ENCODE peak calls at places on chromosomes 12 and 14, in five cellular contexts. V is HEK293T, M is H1, K is GM12878, S is HepG2. G is an unnamed sample.

GRCh38 chr14:91357731-91358319 is 59.8 kb downstream of the CCDC88C start:
- DNase-seq in V (no peak), M (no peak), K (no peak), S (no peak), G (no peak)

GRCh38 chr12:104605685-104606084 is 148.9 kb downstream of the CHST11 start:
- DNase-seq in V (no peak), M (no peak), K (no peak), S (no peak), G (no peak)

GRCh38 chr14:101503431-101504095 is 57.7 kb upstream of the DIO3 start:
- DNase-seq in V (no peak), M (no peak), K (no peak), S (no peak), G (no peak)

GRCh38 chr14:58572092-58572853 is 65.5 kb upstream of the DACT1 start:
- DNase-seq in V (no peak), M (no peak), K (no peak), S (peak), G (no peak)

GRCh38 chr12:10873374-10873773 is 10.7 kb downstream of the PRH1 start:
- DNase-seq in V (no peak), M (no peak), K (no peak), S (no peak), G (no peak)

GRCh38 chr14:89485264-89485663 is 68.2 kb upstream of the FOXN3 start:
- DNase-seq in V (no peak), M (no peak), K (no peak), S (no peak), G (no peak)

GRCh38 chr12:19185262-19185929 is 55.9 kb downstream of the PLEKHA5 start:
- DNase-seq in V (no peak), M (no peak), K (no peak), S (no peak), G (peak)

GRCh38 chr14:28608438-28608837 is 158.1 kb upstream of the FOXG1 start:
- DNase-seq in V (no peak), M (no peak), K (no peak), S (no peak), G (no peak)

GRCh38 chr12:127339065-127339464 is 927.9 kb upstream of the TMEM132C start:
- DNase-seq in V (no peak), M (no peak), K (no peak), S (no peak), G (no peak)

GRCh38 chr12:1830401-1830845 is 10.1 kb downstream of the LRTM2 start:
- DNase-seq in V (no peak), M (no peak), K (no peak), S (no peak), G (no peak)

DNA sequence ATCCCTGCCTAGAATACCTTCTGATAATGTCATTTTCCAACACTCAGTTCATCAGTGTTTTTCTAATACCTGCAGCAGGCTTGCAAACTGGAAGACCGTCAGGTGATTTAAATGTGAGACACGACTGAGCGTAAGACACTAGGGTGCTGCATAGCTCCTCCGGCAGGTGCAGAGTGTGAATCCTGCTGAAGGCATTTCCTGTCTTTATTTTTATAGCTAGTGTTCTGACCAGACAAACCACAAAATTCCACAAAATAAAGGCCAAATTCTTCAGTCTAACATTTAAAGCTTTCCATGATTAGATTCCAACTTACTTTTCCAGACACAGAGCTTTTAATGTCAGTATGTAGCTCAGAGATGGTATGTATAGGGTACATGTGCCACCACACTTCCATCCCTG is 70.7 kb downstream of the BBS10 start:
- DNase-seq in V (no peak), M (no peak), K (no peak), S (no peak), G (no peak)
- TF ChIP-seq SUZ12 in V (no peak), M (no peak), K (no peak), S (no peak), G (no peak)

DNA sequence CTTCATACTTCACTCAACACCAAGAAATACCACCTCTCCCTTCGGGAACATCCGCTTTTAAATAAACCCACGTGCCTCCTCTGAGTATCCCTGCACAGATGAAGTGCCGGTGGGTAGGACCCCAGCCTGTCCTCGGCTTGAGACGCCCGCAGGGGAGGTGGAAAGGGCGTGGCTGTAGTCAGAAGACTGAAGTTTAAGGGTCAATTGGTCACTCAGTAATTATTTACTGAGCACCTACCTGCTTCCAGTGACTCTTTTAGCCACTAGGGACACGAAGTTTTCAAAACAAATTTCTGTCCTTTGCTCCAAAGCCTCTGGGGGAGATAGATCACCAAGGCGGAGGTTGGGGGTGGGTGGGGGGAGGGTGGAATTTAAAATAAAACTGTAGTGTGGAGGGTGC is 309.4 kb downstream of the VRK1 start:
- DNase-seq in V (no peak), M (no peak), K (no peak), S (no peak), G (no peak)
- TF ChIP-seq SUZ12 in V (no peak), M (no peak), K (no peak), S (no peak), G (no peak)

DNA sequence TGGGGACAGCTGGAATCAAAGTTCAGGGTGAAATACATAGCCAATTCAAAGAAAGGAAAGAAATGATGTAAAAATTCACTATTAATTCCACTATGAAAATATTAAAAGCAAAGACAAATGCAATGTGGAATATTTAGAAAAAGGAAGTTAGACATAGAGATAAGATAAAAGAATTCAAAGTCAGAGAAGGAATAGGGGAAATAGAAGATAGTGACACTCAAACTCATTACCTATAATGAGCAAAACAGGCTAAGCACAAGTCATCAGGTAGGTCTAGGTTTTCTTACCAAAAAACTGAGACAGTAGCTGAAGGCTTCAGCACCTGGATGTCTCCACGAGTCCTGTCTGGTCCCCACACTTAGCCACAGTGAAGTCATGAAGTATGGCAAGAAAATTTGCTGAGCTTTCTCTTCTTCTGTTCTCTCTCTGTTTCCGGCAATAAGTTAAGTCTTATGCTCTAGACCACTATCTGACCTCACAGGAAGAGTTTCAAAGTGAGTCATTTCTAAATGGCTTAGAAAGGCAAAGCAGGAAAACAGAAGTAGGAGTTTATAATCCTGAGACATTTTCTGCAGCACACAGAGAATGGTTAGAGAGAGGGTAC is at the start of gene C3AR1:
- DNase-seq in V (no peak), M (no peak), K (no peak), S (no peak), G (no peak)
- TF ChIP-seq SUZ12 in V (no peak), M (no peak), K (no peak), S (no peak), G (no peak)

GRCh38 chr14:64639340-64639821 is 64.8 kb upstream of the PLEKHG3 start:
- DNase-seq in V (no peak), M (no peak), K (no peak), S (no peak), G (no peak)
- TF ChIP-seq SUZ12 in V (no peak), M (no peak), K (no peak), S (no peak), G (no peak)

DNA sequence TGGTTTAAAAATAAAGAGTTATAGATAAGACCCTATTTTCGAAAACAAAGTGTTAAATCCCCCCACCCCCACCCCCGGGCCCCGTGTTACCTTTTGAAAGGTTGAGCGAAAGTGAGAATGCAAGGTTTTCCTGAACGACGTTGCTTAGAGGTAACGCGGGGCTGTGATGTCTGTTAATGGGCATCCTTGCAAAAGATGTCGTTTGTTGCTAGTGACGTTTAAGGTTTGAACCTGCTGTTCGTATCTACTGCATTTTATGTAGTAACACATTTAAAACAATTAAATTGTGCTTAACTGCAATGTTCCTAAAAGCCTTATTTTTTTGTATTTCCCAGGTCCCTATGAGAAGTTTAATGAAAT is 1.2 kb downstream of the CPSF6 start:
- DNase-seq in V (no peak), M (no peak), K (no peak), S (no peak), G (no peak)
- TF ChIP-seq SUZ12 in V (no peak), M (no peak), K (no peak), S (no peak), G (no peak)

GRCh38 chr12:42794811-42795210 is 205.3 kb upstream of the PRICKLE1 start:
- DNase-seq in V (no peak), M (no peak), K (no peak), S (no peak), G (no peak)
- TF ChIP-seq SUZ12 in V (no peak), M (no peak), K (no peak), S (no peak), G (no peak)

GRCh38 chr14:98143566-98143965 is 1128.4 kb downstream of the BCL11B start:
- DNase-seq in V (no peak), M (no peak), K (no peak), S (no peak), G (no peak)
- TF ChIP-seq SUZ12 in V (no peak), M (no peak), K (no peak), S (no peak), G (no peak)

G was measured in NT2/D1.